ENCODE peak calls at places on chromosomes 1 and 21, in four cellular contexts. K is fibroblast of pulmonary artery, D is ascending aorta, Q is OCI-LY7. P is an unnamed sample.

GRCh38 chr1:88946845-88947244 is 45.6 kb downstream of the KYAT3 start:
- DNase-seq in Q (no peak), D (no peak), K (peak; percentile 43), P (peak; percentile 14)

GRCh38 chr1:2945821-2946231 is 75.4 kb upstream of the ACTRT2 start:
- DNase-seq in D (no peak), Q (no peak), K (no peak), P (no peak)

GRCh38 chr1:14788065-14788464 is 189.6 kb downstream of the KAZN start:
- DNase-seq in K (no peak), Q (no peak), D (no peak), P (no peak)

GRCh38 chr1:151134396-151134795 is 12.0 kb downstream of the SEMA6C start:
- DNase-seq in D (no peak), K (no peak), Q (no peak), P (no peak)

GRCh38 chr1:69737527-69738176 is 169.9 kb downstream of the LRRC7 start:
- DNase-seq in Q (peak; percentile 61), K (peak; percentile 89), D (no peak), P (peak; percentile 5)

GRCh38 chr1:212928323-212929281 is 21.7 kb upstream of the VASH2 start:
- DNase-seq in Q (no peak), D (no peak), K (peak; percentile 16), P (no peak)

GRCh38 chr21:14889080-14889805 is 175.6 kb downstream of the NRIP1 start:
- DNase-seq in Q (no peak), D (no peak), K (peak; percentile 93), P (no peak)

GRCh38 chr1:180503274-180503862 is 991 bp upstream of the ACBD6 start:
- DNase-seq in D (no peak), Q (no peak), K (peak; percentile 29), P (no peak)

GRCh38 chr1:14440731-14441130 is 157.8 kb upstream of the KAZN start:
- DNase-seq in Q (no peak), K (no peak), D (no peak), P (no peak)

GRCh38 chr1:7962636-7963377 is 1.3 kb downstream of the PARK7 start:
- DNase-seq in Q (no peak), D (no peak), K (no peak), P (no peak)

GRCh38 chr1:90045853-90046563 is 51.1 kb downstream of the ZNF326 start:
- DNase-seq in K (peak; percentile 36), D (no peak), Q (peak; percentile 29), P (peak; percentile 51)

GRCh38 chr1:60564856-60565445 is 491.4 kb upstream of the C1orf87 start:
- DNase-seq in K (peak; percentile 73), Q (no peak), D (no peak), P (no peak)

GRCh38 chr1:179941439-179941838 is 13.2 kb upstream of the CEP350 start:
- DNase-seq in Q (no peak), K (no peak), D (no peak), P (no peak)

GRCh38 chr1:119549719-119550141 is 42.7 kb downstream of the HSD3B1 start:
- DNase-seq in D (no peak), Q (peak; percentile 39), K (peak; percentile 83), P (peak; percentile 27)

GRCh38 chr1:26826261-26827201 is at the start of gene ZDHHC18:
- DNase-seq in Q (peak; percentile 78), D (no peak), K (peak; percentile 49), P (peak; percentile 69)

GRCh38 chr1:58888776-58889341 is 105.0 kb upstream of the JUN start:
- DNase-seq in D (no peak), Q (no peak), K (no peak), P (no peak)

GRCh38 chr1:178238722-178239510 is 145.0 kb downstream of the RASAL2 start:
- DNase-seq in Q (no peak), D (no peak), K (peak; percentile 97), P (no peak)

GRCh38 chr1:195831789-195832188 is 776.5 kb downstream of the KCNT2 start:
- DNase-seq in D (no peak), Q (no peak), K (no peak), P (no peak)

GRCh38 chr1:26887125-26887524 is 3.0 kb downstream of the GPN2 start:
- DNase-seq in D (no peak), K (peak; percentile 63), Q (peak; percentile 58), P (peak; percentile 27)

GRCh38 chr1:215992620-215993019 is 425.5 kb downstream of the KCTD3 start:
- DNase-seq in K (peak; percentile 22), D (no peak), Q (no peak), P (no peak)

GRCh38 chr21:43712268-43712942 is 6.5 kb upstream of the PDXK start:
- DNase-seq in Q (no peak), K (no peak), D (no peak), P (no peak)

GRCh38 chr1:152244576-152244975 is 20.6 kb upstream of the HRNR start:
- DNase-seq in D (no peak), Q (no peak), K (no peak), P (no peak)

GRCh38 chr21:44704636-44705001 is 6.8 kb downstream of the TSPEAR start:
- DNase-seq in K (no peak), D (no peak), Q (no peak), P (no peak)

GRCh38 chr21:27301216-27301615 is 334.3 kb upstream of the ADAMTS5 start:
- DNase-seq in D (no peak), K (no peak), Q (no peak), P (no peak)

GRCh38 chr21:39386194-39386593 is 37.3 kb upstream of the HMGN1 start:
- DNase-seq in D (no peak), Q (no peak), K (peak; percentile 39), P (no peak)

GRCh38 chr1:111745670-111746613 is 6.7 kb upstream of the INKA2 start:
- DNase-seq in K (no peak), Q (no peak), D (no peak), P (no peak)

GRCh38 chr1:174990382-174990999 is 9.3 kb upstream of the CACYBP start:
- DNase-seq in K (peak; percentile 27), Q (peak; percentile 56), D (no peak), P (no peak)

GRCh38 chr21:28633803-28634572 is 358.7 kb downstream of the LTN1 start:
- DNase-seq in K (peak; percentile 94), D (peak; percentile 58), Q (no peak), P (no peak)

GRCh38 chr1:97334454-97334853 is 586.4 kb downstream of the DPYD start:
- DNase-seq in K (peak; percentile 74), Q (no peak), D (no peak), P (no peak)

GRCh38 chr1:159923203-159924024 is 1.9 kb downstream of the TAGLN2 start:
- DNase-seq in D (peak; percentile 81), K (peak; percentile 93), Q (peak; percentile 75), P (peak; percentile 93)

GRCh38 chr1:201648911-201649775 is 110.2 kb downstream of the NAV1 start:
- DNase-seq in K (no peak), D (no peak), Q (no peak), P (no peak)

GRCh38 chr21:41069305-41069642 is 98.7 kb upstream of the BACE2 start:
- DNase-seq in Q (no peak), D (no peak), K (no peak), P (no peak)

GRCh38 chr21:41065539-41065938 is 102.4 kb upstream of the BACE2 start:
- DNase-seq in Q (no peak), K (no peak), D (no peak), P (no peak)

GRCh38 chr21:41066086-41066938 is 101.6 kb upstream of the BACE2 start:
- DNase-seq in D (no peak), K (no peak), Q (no peak), P (no peak)

GRCh38 chr21:41071410-41071809 is 96.5 kb upstream of the BACE2 start:
- DNase-seq in Q (peak; percentile 2), K (no peak), D (no peak), P (peak; percentile 9)

DNA sequence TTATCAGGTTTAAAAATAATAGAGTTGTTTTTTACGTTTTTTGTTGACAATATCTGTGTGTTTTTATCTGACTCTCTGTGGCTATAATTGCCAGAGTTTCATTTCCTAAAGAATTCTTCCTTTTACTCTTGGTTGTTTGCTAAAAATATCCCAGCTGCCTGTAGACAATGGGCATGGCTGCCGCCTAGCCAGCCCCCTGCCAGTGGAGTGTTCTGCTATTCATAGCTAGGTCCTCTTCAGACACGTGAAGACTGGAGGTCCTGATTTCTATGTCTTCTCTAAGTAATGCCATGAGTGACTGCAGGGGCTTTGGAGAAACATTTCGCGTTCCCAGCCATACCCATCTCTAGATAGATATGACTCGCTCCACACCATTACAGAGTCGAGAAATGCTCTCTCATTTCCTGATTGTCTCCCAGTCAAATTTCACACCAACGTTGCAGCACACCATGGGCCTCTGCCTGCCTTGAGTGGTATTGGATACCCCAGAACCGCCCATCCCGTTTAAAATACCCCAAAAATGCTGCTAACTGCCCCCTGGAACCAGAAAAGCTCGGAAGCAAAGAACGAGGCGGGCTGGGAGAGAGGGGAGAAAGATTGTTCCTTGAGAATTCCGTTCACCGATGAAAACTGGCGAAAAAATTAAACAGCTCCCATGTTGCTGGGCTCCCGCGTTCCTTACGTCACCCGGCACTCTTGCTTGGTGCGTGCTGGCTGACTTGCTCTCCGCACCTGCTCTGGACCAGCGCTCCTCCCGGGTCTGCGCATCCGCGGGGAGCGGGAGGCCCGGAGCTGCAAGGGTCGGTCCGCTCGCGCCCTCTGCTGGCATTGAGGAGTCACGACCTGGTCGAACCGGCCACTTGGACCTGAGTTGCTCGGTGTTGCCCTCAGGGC is 99.3 kb upstream of the BACE2 start:
- DNase-seq in Q (peak; percentile 34), D (no peak), K (peak; percentile 59), P (peak; percentile 80)
- TF ChIP-seq CTCF in Q (peak; percentile 81), D (peak; percentile 76), K (peak; percentile 75), P (peak; percentile 89)

GRCh38 chr1:204619721-204620120 is 65.8 kb downstream of the LRRN2 start:
- DNase-seq in K (no peak), D (no peak), Q (no peak), P (no peak)
- TF ChIP-seq CTCF in K (no peak), D (no peak), Q (peak; percentile 32), P (no peak)

GRCh38 chr1:23915470-23915869 is 2.3 kb upstream of the CNR2 start:
- DNase-seq in D (no peak), Q (no peak), K (no peak), P (no peak)

GRCh38 chr1:23911924-23912323 is 1.2 kb downstream of the CNR2 start:
- DNase-seq in K (no peak), Q (peak; percentile 41), D (no peak), P (no peak)

GRCh38 chr1:23914921-23915320 is 1.8 kb upstream of the CNR2 start:
- DNase-seq in Q (no peak), K (no peak), D (no peak), P (no peak)

GRCh38 chr1:23913212-23913880 is at the start of gene CNR2:
- DNase-seq in D (no peak), Q (peak; percentile 92), K (no peak), P (peak; percentile 43)

GRCh38 chr1:23916209-23917131 is 3.3 kb upstream of the CNR2 start:
- DNase-seq in D (peak; percentile 15), Q (peak; percentile 93), K (peak; percentile 70), P (peak; percentile 83)
- TF ChIP-seq CTCF in D (peak; percentile 30), Q (peak; percentile 97), K (peak; percentile 66), P (peak; percentile 82)

GRCh38 chr21:42669069-42669468 is 15.6 kb downstream of the PDE9A start:
- DNase-seq in Q (no peak), D (no peak), K (peak; percentile 30), P (no peak)
- TF ChIP-seq CTCF in Q (no peak), D (no peak), K (peak; percentile 42), P (no peak)

P was measured in activated CD8-positive, alpha-beta T cell treated with anti-CD3 and anti-CD28 coated beads for 36 hours.